ENCODE peak calls at places on chromosomes 7 and 10, in ten cellular contexts. X is heart left ventricle; Y is GM12865; F is activated T-helper 1 cell treated with anti-CD3 and anti-CD28 coated beads, Interleukin-2, amount 50 U/mL, for 16 hours; R is lung; J is stimulated activated CD4-positive, alpha-beta T cell treated with anti-CD3 and anti-CD28 coated beads, Interleukin-12 subunit alpha, Interleukin-12 subunit beta, amount 100 ng/mL, for 48 hours; D is activated CD4-positive, alpha-beta T cell treated with anti-CD3 and anti-CD28 coated beads, Interleukin-2, amount 10 ng/mL, durations not matched to agents 7 days and 5 days; N is HTR-8/SVneo; U is amniotic epithelial cell; B is GM12878. C is an unnamed sample.

GRCh38 chr10:59508956-59509355 is 146.6 kb upstream of the FAM13C start:
- DNase-seq in N (no peak), F (no peak), Y (no peak), U (no peak), R (no peak), D (no peak), X (no peak), J (no peak), B (no peak), C (no peak)

GRCh38 chr10:110400173-110400947 is 95.6 kb upstream of the SMNDC1 start:
- DNase-seq in U (peak), R (no peak), D (no peak), Y (no peak), N (no peak), J (no peak), F (no peak), X (no peak), B (no peak), C (no peak)

GRCh38 chr10:59654007-59654406 is 55.6 kb downstream of the SLC16A9 start:
- DNase-seq in U (no peak), J (no peak), Y (peak), X (no peak), N (no peak), B (no peak), D (no peak), F (no peak), R (no peak), C (no peak)

GRCh38 chr10:114967071-114967470 is 29.1 kb downstream of the TRUB1 start:
- DNase-seq in X (no peak), J (no peak), B (no peak), F (no peak), R (no peak), U (peak), D (no peak), N (no peak), Y (no peak), C (peak)

GRCh38 chr7:116316838-116317612 is 106.7 kb downstream of the TES start:
- DNase-seq in Y (peak), U (peak), X (peak), N (peak), F (no peak), R (peak), B (peak), J (peak), D (peak), C (peak)

GRCh38 chr7:110322796-110323195 is 768.1 kb upstream of the LRRN3 start:
- DNase-seq in F (no peak), X (no peak), R (no peak), D (no peak), B (no peak), Y (no peak), J (no peak), N (no peak), U (no peak), C (no peak)

GRCh38 chr10:68086011-68086410 is 10.9 kb upstream of the HERC4 start:
- DNase-seq in R (no peak), J (no peak), Y (no peak), X (no peak), D (no peak), F (no peak), U (no peak), N (no peak), B (no peak), C (peak)

GRCh38 chr10:4082851-4083250 is 297.8 kb upstream of the KLF6 start:
- DNase-seq in B (no peak), J (no peak), U (peak), F (no peak), X (no peak), R (no peak), D (no peak), Y (no peak), N (no peak), C (no peak)

GRCh38 chr10:124482401-124482800 is 20.8 kb downstream of the LHPP start:
- DNase-seq in X (no peak), Y (no peak), J (no peak), R (no peak), D (no peak), B (no peak), N (no peak), U (no peak), F (no peak), C (no peak)

GRCh38 chr7:137642467-137642866 is 204.3 kb downstream of the DGKI start:
- DNase-seq in B (no peak), N (peak), Y (no peak), J (no peak), D (no peak), X (no peak), U (peak), R (no peak), F (no peak), C (peak)

GRCh38 chr7:35463751-35464150 is 209.9 kb upstream of the TBX20 start:
- DNase-seq in R (no peak), J (no peak), D (no peak), X (no peak), U (no peak), F (no peak), N (no peak), Y (no peak), B (no peak), C (no peak)

GRCh38 chr7:34430456-34430855 is 227.6 kb upstream of the NPSR1 start:
- DNase-seq in J (no peak), F (no peak), D (no peak), X (no peak), B (no peak), Y (peak), R (no peak), U (peak), N (peak), C (peak)

GRCh38 chr10:11225935-11226334 is 208.3 kb downstream of the CELF2 start:
- DNase-seq in X (peak), J (peak), F (no peak), N (no peak), B (no peak), R (peak), Y (peak), U (no peak), D (peak), C (no peak)

GRCh38 chr7:105244594-105244993 is 144.1 kb downstream of the SRPK2 start:
- DNase-seq in B (no peak), Y (no peak), J (no peak), F (no peak), X (peak), U (no peak), N (no peak), D (no peak), R (no peak), C (no peak)

GRCh38 chr7:28748934-28749584 is 209.1 kb downstream of the TRIL start:
- DNase-seq in B (no peak), R (no peak), F (no peak), Y (peak), N (peak), J (no peak), U (peak), D (no peak), X (no peak), C (peak)

GRCh38 chr10:104209575-104210198 is 22.5 kb downstream of the CFAP43 start:
- DNase-seq in R (peak), Y (peak), D (peak), U (peak), F (no peak), X (no peak), B (no peak), N (peak), J (no peak), C (peak)

GRCh38 chr7:40162516-40162915 is 27.7 kb downstream of the SUGCT start:
- DNase-seq in U (no peak), N (no peak), R (no peak), B (no peak), F (no peak), X (no peak), D (no peak), J (no peak), Y (no peak), C (peak)

GRCh38 chr7:46716926-46717325 is 795.9 kb upstream of the IGFBP3 start:
- DNase-seq in J (no peak), R (no peak), F (no peak), X (no peak), B (no peak), D (no peak), U (no peak), N (no peak), Y (no peak), C (no peak)

GRCh38 chr7:158463317-158463716 is 124.3 kb downstream of the PTPRN2 start:
- DNase-seq in B (no peak), U (no peak), Y (no peak), D (no peak), F (no peak), R (no peak), X (no peak), J (no peak), N (no peak), C (no peak)

GRCh38 chr7:77328669-77329068 is 87.5 kb downstream of the GSAP start:
- DNase-seq in J (no peak), R (no peak), N (no peak), D (no peak), Y (peak), U (peak), B (no peak), F (no peak), X (no peak), C (peak)

GRCh38 chr10:75250934-75251333 is 15.2 kb upstream of the COMTD1 start:
- DNase-seq in F (no peak), J (no peak), D (no peak), X (no peak), Y (no peak), R (no peak), B (no peak), N (no peak), U (no peak), C (peak)

GRCh38 chr10:77636967-77637473 is 588 bp downstream of the KCNMA1 start:
- DNase-seq in Y (no peak), B (no peak), F (no peak), R (no peak), X (no peak), D (no peak), J (no peak), N (no peak), U (no peak), C (no peak)

GRCh38 chr7:97006951-97007861 is 1.9 kb downstream of the DLX6 start:
- DNase-seq in U (no peak), R (no peak), B (no peak), F (no peak), D (no peak), J (no peak), X (no peak), Y (no peak), N (no peak), C (no peak)

GRCh38 chr7:31104361-31105255 is 52.5 kb downstream of the ADCYAP1R1 start:
- DNase-seq in D (no peak), N (no peak), F (no peak), J (no peak), X (no peak), U (no peak), R (no peak), B (no peak), Y (no peak), C (no peak)

GRCh38 chr10:78438094-78438906 is 404.6 kb downstream of the RPS24 start:
- DNase-seq in F (no peak), X (no peak), B (no peak), U (no peak), J (no peak), D (no peak), Y (peak), N (no peak), R (no peak), C (no peak)

GRCh38 chr10:23095966-23096813 is 811 bp downstream of the MSRB2 start:
- DNase-seq in B (no peak), R (peak), F (no peak), Y (peak), U (peak), N (no peak), D (peak), X (peak), J (peak), C (peak)

GRCh38 chr7:147803625-147804024 is 786.9 kb upstream of the C7orf33 start:
- DNase-seq in J (no peak), F (no peak), Y (no peak), B (no peak), D (no peak), X (no peak), R (no peak), U (no peak), N (no peak), C (no peak)

GRCh38 chr7:94252971-94253370 is 141.7 kb upstream of the COL1A2 start:
- DNase-seq in J (no peak), Y (no peak), N (no peak), B (no peak), F (no peak), D (no peak), U (no peak), R (no peak), X (no peak), C (no peak)

GRCh38 chr7:27225005-27225934 is 17.3 kb upstream of the EVX1 start:
- DNase-seq in R (no peak), U (no peak), X (no peak), Y (no peak), D (no peak), B (no peak), N (no peak), J (no peak), F (no peak), C (no peak)

GRCh38 chr7:37410305-37411209 is 38.1 kb downstream of the ELMO1 start:
- DNase-seq in X (no peak), Y (no peak), R (no peak), N (no peak), F (no peak), U (no peak), J (no peak), B (no peak), D (no peak), C (no peak)

GRCh38 chr10:33094263-33095051 is 136.4 kb upstream of the ITGB1 start:
- DNase-seq in F (no peak), X (peak), Y (no peak), R (no peak), U (no peak), J (no peak), B (no peak), D (no peak), N (no peak), C (no peak)

GRCh38 chr7:93574646-93575554 is at the start of gene CALCR:
- DNase-seq in X (no peak), B (no peak), F (no peak), Y (no peak), R (no peak), N (no peak), U (no peak), D (no peak), J (no peak), C (no peak)

GRCh38 chr10:122911889-122912484 is 1.6 kb downstream of the FAM24A start:
- DNase-seq in J (peak), B (no peak), R (no peak), Y (peak), F (peak), X (no peak), N (peak), U (peak), D (peak), C (peak)

GRCh38 chr10:128630787-128631252 is 504.6 kb upstream of the MKI67 start:
- DNase-seq in B (no peak), U (no peak), Y (no peak), X (no peak), D (no peak), F (no peak), N (no peak), J (no peak), R (no peak), C (peak)

C was measured in M059J.